ENCODE peak calls at places on chromosomes 13 and 19, in four cellular contexts. J, P, T and C are unnamed samples.

GRCh38 chr19:37905936-37906867 is at the start of gene WDR87:
- DNase-seq in J (peak), P (peak), T (no peak), C (peak)

GRCh38 chr13:103525530-103525929 is 459.3 kb upstream of the SLC10A2 start:
- DNase-seq in J (no peak), P (no peak), T (no peak), C (no peak)

GRCh38 chr19:55340784-55341147 is 1.1 kb downstream of the KMT5C start:
- DNase-seq in J (peak), P (no peak), T (no peak), C (no peak)

GRCh38 chr19:15584541-15585115 is 30.4 kb upstream of the CYP4F8 start:
- DNase-seq in J (peak), P (peak), T (no peak), C (peak)

GRCh38 chr19:38907670-38908069 is 4.3 kb downstream of the CCER2 start:
- DNase-seq in J (no peak), P (no peak), T (no peak), C (no peak)

GRCh38 chr13:105569816-105570215 is 965.6 kb downstream of the EFNB2 start:
- DNase-seq in J (no peak), P (no peak), T (no peak), C (no peak)

GRCh38 chr19:15038304-15038703 is 11.0 kb upstream of the CASP14 start:
- DNase-seq in J (no peak), P (no peak), T (no peak), C (no peak)

GRCh38 chr13:83215627-83216026 is 666.6 kb downstream of the SLITRK1 start:
- DNase-seq in J (no peak), P (no peak), T (no peak), C (no peak)

GRCh38 chr13:38871275-38871674 is 119.4 kb downstream of the STOML3 start:
- DNase-seq in J (no peak), P (no peak), T (no peak), C (no peak)

GRCh38 chr13:113089693-113090414 is 15.7 kb upstream of the F7 start:
- DNase-seq in J (no peak), P (peak), T (no peak), C (no peak)

GRCh38 chr19:36256064-36256463 is 41.2 kb downstream of the ZNF146 start:
- DNase-seq in J (no peak), P (no peak), T (no peak), C (no peak)

GRCh38 chr19:1690570-1691307 is 38.3 kb upstream of the TCF3 start:
- DNase-seq in J (peak), P (no peak), T (no peak), C (no peak)

GRCh38 chr13:20721454-20722357 is 18.2 kb downstream of the IL17D start:
- DNase-seq in J (peak), P (no peak), T (no peak), C (no peak)

GRCh38 chr19:5963855-5964254 is 14.1 kb downstream of the RANBP3 start:
- DNase-seq in J (no peak), P (no peak), T (no peak), C (no peak)

GRCh38 chr13:72536668-72537399 is 190.6 kb downstream of the MZT1 start:
- DNase-seq in J (no peak), P (no peak), T (no peak), C (peak)

GRCh38 chr19:41364546-41365391 is 820 bp upstream of the B9D2 start:
- DNase-seq in J (no peak), P (no peak), T (no peak), C (no peak)

GRCh38 chr13:22092791-22093545 is 422.1 kb downstream of the FGF9 start:
- DNase-seq in J (no peak), P (no peak), T (no peak), C (no peak)

GRCh38 chr13:44686478-44687071 is 110.4 kb upstream of the TSC22D1 start:
- DNase-seq in J (peak), P (no peak), T (no peak), C (no peak)

GRCh38 chr19:30666301-30666803 is 294.2 kb downstream of the ZNF536 start:
- DNase-seq in J (peak), P (no peak), T (no peak), C (peak)

GRCh38 chr13:44800626-44801025 is 188.6 kb downstream of the NUFIP1 start:
- DNase-seq in J (no peak), P (no peak), T (no peak), C (no peak)

GRCh38 chr13:44971656-44972595 is 17.3 kb downstream of the NUFIP1 start:
- DNase-seq in J (no peak), P (no peak), T (no peak), C (no peak)

GRCh38 chr19:30606114-30607050 is 234.2 kb downstream of the ZNF536 start:
- DNase-seq in J (no peak), P (no peak), T (no peak), C (no peak)

GRCh38 chr19:10252707-10253106 is 693 bp downstream of the MRPL4 start:
- DNase-seq in J (no peak), P (no peak), T (no peak), C (no peak)

GRCh38 chr13:113848020-113848419 is 15.9 kb downstream of the GAS6 start:
- DNase-seq in J (no peak), P (peak), T (no peak), C (no peak)